ENCODE peak calls at places on chromosomes 1 and 21, in five cellular contexts. E, F, B, G and K are unnamed samples.

GRCh38 chr1:162497104-162497722 is 405 bp upstream of the UHMK1 start:
- DNase-seq in E (no peak), F (no peak), G (no peak), B (no peak), K (no peak)

GRCh38 chr1:47772281-47772680 is 224.9 kb downstream of the TRABD2B start:
- DNase-seq in F (no peak), G (no peak), B (no peak), E (no peak), K (no peak)

GRCh38 chr1:85224734-85225623 is 24.2 kb upstream of the SYDE2 start:
- DNase-seq in B (no peak), F (no peak), G (no peak), E (no peak), K (no peak)

GRCh38 chr1:6497215-6497866 is 5.9 kb upstream of the PLEKHG5 start:
- DNase-seq in G (peak), B (no peak), F (no peak), E (no peak), K (no peak)

GRCh38 chr1:232509570-232509969 is 120.4 kb downstream of the SIPA1L2 start:
- DNase-seq in G (peak), B (no peak), F (no peak), E (peak), K (no peak)

GRCh38 chr1:23810818-23811420 is 10.4 kb upstream of the GALE start:
- DNase-seq in F (no peak), B (no peak), E (no peak), G (peak), K (no peak)

GRCh38 chr1:242404296-242404695 is 120.2 kb downstream of the PLD5 start:
- DNase-seq in E (no peak), G (no peak), B (no peak), F (no peak), K (no peak)

GRCh38 chr1:198607714-198608113 is 31.1 kb upstream of the PTPRC start:
- DNase-seq in F (no peak), B (no peak), G (no peak), E (no peak), K (no peak)

GRCh38 chr1:9200441-9200840 is 34.1 kb upstream of the H6PD start:
- DNase-seq in B (no peak), E (no peak), G (no peak), F (no peak), K (no peak)

GRCh38 chr1:51916587-51917405 is 38.3 kb upstream of the NRDC start:
- DNase-seq in F (no peak), E (peak), G (peak), B (no peak), K (no peak)

DNA sequence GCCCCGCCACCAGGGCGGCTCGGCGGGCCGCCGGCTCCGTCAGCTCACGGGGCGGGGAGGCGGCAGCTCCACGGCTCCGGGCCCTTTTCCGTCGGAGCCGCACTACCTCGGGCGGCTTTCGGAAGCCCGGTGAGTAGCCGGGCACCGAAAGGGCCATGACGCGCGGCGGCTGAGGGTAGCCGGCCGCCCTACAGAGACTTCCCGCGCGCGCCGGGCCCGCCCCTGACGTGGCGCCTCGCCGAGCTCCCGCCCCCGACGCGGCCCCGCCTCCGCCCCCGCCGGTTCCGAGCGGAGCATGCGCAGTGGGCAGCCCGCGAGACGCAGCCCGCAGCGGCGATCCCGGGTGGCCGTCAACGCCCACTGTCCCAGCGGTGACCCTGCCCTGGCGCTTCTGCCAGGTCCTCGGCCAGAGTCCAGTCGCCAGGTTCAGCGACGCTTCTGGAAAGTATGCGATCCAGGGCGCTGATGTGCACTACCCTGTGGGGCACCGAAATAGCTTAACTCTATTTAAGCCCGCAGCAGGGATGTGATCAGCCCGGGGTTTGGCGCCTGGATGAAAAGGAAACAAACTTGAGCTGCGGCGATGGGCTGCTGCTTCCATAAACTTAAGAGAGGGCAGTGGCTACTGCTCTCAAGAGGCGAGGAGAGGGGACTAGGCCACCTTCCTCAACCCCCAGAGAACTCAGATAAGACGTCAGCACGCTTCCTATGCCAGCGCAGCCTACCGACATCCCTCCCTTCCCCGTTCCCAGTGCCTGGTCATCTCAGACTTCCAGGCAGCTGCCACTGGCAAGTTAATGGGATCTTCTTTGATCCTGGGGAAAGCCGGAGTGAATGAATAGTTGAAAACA is at the start of gene DONSON:
- DNase-seq in B (peak), G (peak), E (peak), F (peak), K (no peak)
- TF ChIP-seq CTCF in B (no peak), G (no peak), E (no peak), F (no peak), K (no peak)

GRCh38 chr1:160093624-160094290 is 4.7 kb downstream of the IGSF8 start:
- DNase-seq in E (no peak), B (no peak), G (no peak), F (no peak), K (no peak)
- H3K4me3 ChIP-seq in E (no peak), B (no peak), G (no peak), F (no peak), K (no peak)

GRCh38 chr1:90719321-90720136 is 2.4 kb upstream of the BARHL2 start:
- DNase-seq in E (no peak), F (no peak), B (no peak), G (no peak), K (no peak)
- TF ChIP-seq CTCF in E (no peak), F (no peak), B (no peak), G (no peak), K (no peak)

DNA sequence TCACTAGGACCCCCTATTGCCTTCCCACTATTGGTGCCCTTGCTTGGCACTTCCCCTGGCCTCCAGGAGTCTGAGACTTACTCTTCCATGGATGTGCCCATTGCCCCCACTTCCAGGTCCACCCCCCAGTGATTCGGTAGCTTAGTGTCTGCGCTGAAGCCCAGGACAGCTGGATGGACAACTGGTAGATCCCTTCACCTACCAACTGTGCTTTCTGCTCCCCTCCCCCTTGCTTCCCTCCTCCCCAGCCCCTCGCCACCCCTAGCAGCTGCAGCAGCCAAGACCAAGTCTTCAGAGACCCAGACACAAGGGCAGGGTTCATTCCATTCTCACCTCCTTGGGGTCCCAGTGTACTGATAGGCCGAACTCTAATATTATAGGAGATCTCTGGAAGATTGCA is 6.9 kb downstream of the LMNA start:
- DNase-seq in G (no peak), B (no peak), F (no peak), E (no peak), K (no peak)
- H3K4me3 ChIP-seq in G (peak), B (peak), F (peak), E (no peak), K (peak)